ENCODE peak calls at places on chromosomes 2 and 18, in seven cellular contexts. S is stomach, V is cardiac muscle cell, A is fibroblast of lung, J is endothelial cell of umbilical vein, F is spleen, H is uterus. O is an unnamed sample. For H3K4me1, the result is how much of the 10 kb centered on the place peaks cover.

GRCh38 chr2:46355756-46356155 is 58.5 kb downstream of the EPAS1 start:
- DNase-seq in S (no peak), V (no peak), A (no peak), J (no peak), F (no peak), H (no peak), O (no peak)

GRCh38 chr18:11405804-11406203 is 203.6 kb upstream of the SLC35G4 start:
- DNase-seq in S (no peak), V (no peak), A (no peak), J (no peak), F (no peak), H (no peak), O (no peak)

GRCh38 chr18:22556271-22556990 is 138.7 kb upstream of the CTAGE1 start:
- DNase-seq in S (peak), V (no peak), A (peak), J (peak), F (no peak), H (peak), O (no peak)

GRCh38 chr2:180907731-180908130 is 72.7 kb upstream of the UBE2E3 start:
- DNase-seq in S (no peak), V (no peak), A (peak), J (no peak), F (no peak), H (no peak), O (no peak)

GRCh38 chr2:217835931-217836881 is 166.6 kb downstream of the TNS1 start:
- DNase-seq in S (no peak), V (no peak), A (peak), J (no peak), F (no peak), H (peak), O (no peak)

GRCh38 chr2:128008089-128008672 is 19.7 kb downstream of the SAP130 start:
- DNase-seq in S (no peak), V (no peak), A (no peak), J (no peak), F (no peak), H (no peak), O (no peak)

GRCh38 chr2:439540-440465 is 151.9 kb upstream of the ALKAL2 start:
- DNase-seq in S (no peak), V (no peak), A (no peak), J (no peak), F (no peak), H (peak), O (no peak)

GRCh38 chr2:62456721-62457539 is 49.1 kb downstream of the TMEM17 start:
- DNase-seq in S (peak), V (peak), A (peak), J (peak), F (peak), H (peak), O (peak)

GRCh38 chr2:144774786-144775185 is 254.9 kb upstream of the ZEB2 start:
- DNase-seq in S (no peak), V (no peak), A (no peak), J (peak), F (no peak), H (no peak), O (no peak)

GRCh38 chr2:75560022-75560767 is 544 bp downstream of the EVA1A start:
- DNase-seq in S (no peak), V (peak), A (peak), J (peak), F (no peak), H (peak), O (no peak)

GRCh38 chr2:212548459-212548815 is 9.8 kb upstream of the ERBB4 start:
- DNase-seq in S (no peak), V (peak), A (peak), J (peak), F (no peak), H (no peak), O (peak)

GRCh38 chr18:10872297-10872696 is 277.1 kb downstream of the PIEZO2 start:
- DNase-seq in S (no peak), V (no peak), A (no peak), J (no peak), F (no peak), H (no peak), O (no peak)

GRCh38 chr2:185608799-185609198 is 129.8 kb upstream of the FSIP2 start:
- DNase-seq in S (no peak), V (no peak), A (peak), J (peak), F (no peak), H (no peak), O (peak)

GRCh38 chr2:191845248-191845715 is 1.6 kb downstream of the CAVIN2 start:
- DNase-seq in S (no peak), V (no peak), A (no peak), J (peak), F (peak), H (peak), O (peak)

GRCh38 chr18:31679806-31680793 is 4.3 kb downstream of the B4GALT6 start:
- DNase-seq in S (no peak), V (no peak), A (no peak), J (peak), F (no peak), H (no peak), O (no peak)

GRCh38 chr2:99066602-99067001 is 74.9 kb upstream of the C2orf15 start:
- DNase-seq in S (peak), V (peak), A (peak), J (peak), F (no peak), H (no peak), O (peak)

DNA sequence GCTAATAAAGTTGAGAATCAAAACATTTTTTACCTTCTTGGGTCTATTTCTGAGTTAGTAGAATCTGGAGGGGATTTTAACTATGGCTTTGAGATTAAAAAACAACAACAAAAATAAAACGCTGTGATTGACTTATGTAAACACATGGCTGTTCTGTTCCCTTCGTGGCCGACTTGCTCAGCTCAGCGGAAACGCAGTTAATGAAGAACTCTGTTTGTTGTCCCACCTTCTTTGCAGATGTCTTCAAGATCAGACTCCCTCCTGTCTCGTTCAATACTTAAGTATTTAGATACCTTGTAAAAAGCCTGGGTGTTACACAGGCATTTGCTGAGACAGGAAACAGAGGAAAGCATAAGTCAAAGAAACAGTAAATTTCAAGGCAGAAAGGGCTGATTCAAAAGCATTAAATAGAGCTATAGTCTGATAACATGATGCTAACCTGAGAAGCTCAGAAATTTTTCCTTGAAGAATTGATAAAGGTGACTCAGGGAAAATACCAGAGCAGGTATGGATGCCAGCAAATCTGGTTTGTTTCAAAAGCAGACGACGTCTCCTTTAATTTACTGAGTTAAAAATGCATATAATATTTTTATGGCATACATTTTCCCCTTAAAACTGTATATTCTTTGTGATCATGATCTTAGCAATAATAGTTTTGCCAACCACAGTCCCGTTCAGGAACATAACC is 21.7 kb upstream of the POLI start:
- DNase-seq in S (no peak), V (no peak), A (no peak), J (no peak), F (no peak), H (no peak), O (no peak)
- H3K4me3 ChIP-seq in S (no peak), V (no peak), A (no peak), J (no peak), F (no peak), H (no peak), O (peak)

GRCh38 chr2:218894168-218895157 is 13.8 kb downstream of the WNT10A start:
- DNase-seq in S (no peak), V (no peak), A (no peak), J (no peak), F (no peak), H (no peak), O (no peak)

GRCh38 chr2:218891275-218892135 is 10.9 kb downstream of the WNT10A start:
- DNase-seq in S (no peak), V (no peak), A (no peak), J (no peak), F (no peak), H (no peak), O (no peak)

GRCh38 chr2:218893349-218894167 is 12.9 kb downstream of the WNT10A start:
- DNase-seq in S (no peak), V (no peak), A (no peak), J (no peak), F (no peak), H (no peak), O (no peak)

GRCh38 chr2:218890369-218890768 is 9.7 kb downstream of the WNT10A start:
- DNase-seq in S (no peak), V (no peak), A (no peak), J (no peak), F (no peak), H (no peak), O (no peak)

DNA sequence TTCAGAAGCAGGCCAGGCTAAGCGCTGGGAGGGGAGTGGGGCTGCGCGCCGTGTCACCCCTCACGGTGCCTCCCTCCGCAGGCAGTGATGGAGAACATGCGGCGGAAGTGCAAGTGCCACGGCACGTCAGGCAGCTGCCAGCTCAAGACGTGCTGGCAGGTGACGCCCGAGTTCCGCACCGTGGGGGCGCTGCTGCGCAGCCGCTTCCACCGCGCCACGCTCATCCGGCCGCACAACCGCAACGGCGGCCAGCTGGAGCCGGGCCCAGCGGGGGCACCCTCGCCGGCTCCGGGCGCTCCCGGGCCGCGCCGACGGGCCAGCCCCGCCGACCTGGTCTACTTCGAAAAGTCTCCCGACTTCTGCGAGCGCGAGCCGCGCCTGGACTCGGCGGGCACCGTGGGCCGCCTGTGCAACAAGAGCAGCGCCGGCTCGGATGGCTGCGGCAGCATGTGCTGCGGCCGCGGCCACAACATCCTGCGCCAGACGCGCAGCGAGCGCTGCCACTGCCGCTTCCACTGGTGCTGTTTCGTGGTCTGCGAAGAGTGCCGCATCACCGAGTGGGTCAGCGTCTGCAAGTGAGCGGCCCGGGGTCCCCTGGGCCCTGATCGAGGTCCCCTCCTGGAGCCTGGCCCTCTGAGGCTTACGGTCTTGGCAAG is 12.2 kb downstream of the WNT10A start:
- DNase-seq in S (peak), V (peak), A (peak), J (peak), F (peak), H (peak), O (no peak)
- H3K4me1 ChIP-seq in S (under half), V (under half), A (under half), J (under half), F (half or more), H (under half), O (under half)

GRCh38 chr2:174332607-174333001 is 2.1 kb upstream of the SP9 start:
- DNase-seq in S (no peak), V (no peak), A (no peak), J (no peak), F (no peak), H (no peak), O (peak)

GRCh38 chr2:174329157-174329715 is 5.5 kb upstream of the SP9 start:
- DNase-seq in S (no peak), V (no peak), A (no peak), J (no peak), F (no peak), H (no peak), O (no peak)

GRCh38 chr2:174331731-174332606 is 2.8 kb upstream of the SP9 start:
- DNase-seq in S (no peak), V (no peak), A (no peak), J (no peak), F (no peak), H (no peak), O (peak)

GRCh38 chr2:174333017-174333501 is 1.7 kb upstream of the SP9 start:
- DNase-seq in S (no peak), V (no peak), A (no peak), J (no peak), F (no peak), H (no peak), O (no peak)

GRCh38 chr2:174330945-174331619 is 3.7 kb upstream of the SP9 start:
- DNase-seq in S (no peak), V (no peak), A (no peak), J (no peak), F (no peak), H (no peak), O (no peak)
- H3K27ac ChIP-seq in S (no peak), V (no peak), A (no peak), J (no peak), F (no peak), H (no peak), O (no peak)

GRCh38 chr2:38122344-38122743 is 46.4 kb upstream of the CYP1B1 start:
- DNase-seq in S (no peak), V (no peak), A (peak), J (no peak), F (no peak), H (no peak), O (no peak)
- H3K4me3 ChIP-seq in S (no peak), V (no peak), A (no peak), J (no peak), F (no peak), H (no peak), O (no peak)

DNA sequence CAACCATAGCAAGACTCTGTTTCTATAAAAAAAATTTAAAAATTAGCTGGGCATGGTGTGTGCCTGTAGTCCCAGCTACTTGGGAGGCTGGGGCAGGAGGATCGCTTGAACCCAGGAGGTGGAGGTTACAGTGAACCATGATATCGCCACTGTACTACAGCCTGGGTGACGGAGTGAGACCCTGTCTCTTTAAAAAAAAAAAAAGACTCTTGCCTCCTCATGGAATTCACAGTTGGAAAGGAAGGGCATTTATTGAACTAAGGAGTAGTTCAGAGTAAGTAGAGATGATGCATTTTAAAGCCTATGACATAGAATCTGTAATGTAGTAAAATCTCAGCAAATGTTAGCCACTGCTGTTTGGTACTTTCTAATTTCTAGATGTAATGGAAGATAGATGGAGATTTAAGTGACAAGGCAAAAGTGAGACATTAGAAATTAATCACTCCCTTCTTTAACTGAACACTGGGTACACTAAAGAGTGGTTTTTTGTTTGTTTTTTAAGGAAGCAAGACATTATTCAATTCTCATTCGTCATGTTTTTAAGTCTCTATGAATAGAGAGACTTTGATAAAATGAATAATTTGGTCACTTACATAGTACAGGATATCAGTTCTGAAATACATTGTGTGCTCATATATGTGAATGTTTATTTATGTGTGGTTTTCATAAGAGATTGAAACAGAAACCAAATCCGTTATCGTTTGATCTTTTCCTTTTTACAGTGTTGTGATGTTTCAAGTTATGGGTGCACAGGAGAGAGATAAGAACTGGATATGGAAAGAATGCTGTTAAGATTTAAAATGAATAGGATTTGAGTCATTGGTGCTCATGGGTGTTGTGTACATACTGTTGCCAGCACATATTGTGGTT is 186.1 kb upstream of the STON1 start:
- DNase-seq in S (no peak), V (no peak), A (peak), J (peak), F (no peak), H (no peak), O (no peak)
- H3K4me1 ChIP-seq in S (under half), V (under half), A (under half), J (under half), F (half or more), H (under half), O (under half)

DNA sequence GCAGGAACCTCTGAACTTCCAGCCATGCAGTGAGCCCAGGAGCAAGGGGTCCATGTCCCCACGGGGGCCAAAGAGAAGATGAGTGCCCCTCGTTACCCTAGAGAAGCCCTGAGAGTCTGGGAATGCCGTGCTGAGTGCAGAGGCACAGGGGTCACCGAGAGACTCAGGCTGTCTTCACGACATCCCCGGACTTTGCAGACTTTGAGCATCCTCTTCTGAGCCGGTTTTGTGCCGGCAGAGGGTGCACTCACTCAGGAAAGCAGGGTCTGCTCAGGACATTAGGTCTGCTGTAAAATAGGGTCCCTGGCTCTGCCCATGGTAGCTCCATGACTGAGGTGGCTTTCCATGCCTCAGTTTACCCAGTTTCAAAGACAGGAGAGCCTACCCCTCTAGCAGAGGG is 71.0 kb downstream of the GALNT14 start:
- DNase-seq in S (no peak), V (no peak), A (no peak), J (no peak), F (no peak), H (no peak), O (no peak)
- H3K27ac ChIP-seq in S (no peak), V (no peak), A (no peak), J (no peak), F (no peak), H (no peak), O (no peak)

GRCh38 chr2:227471924-227472264 is at the start of gene AGFG1:
- DNase-seq in S (peak), V (peak), A (peak), J (peak), F (peak), H (peak), O (peak)
- H3K4me3 ChIP-seq in S (peak), V (peak), A (peak), J (peak), F (peak), H (peak), O (peak)

DNA sequence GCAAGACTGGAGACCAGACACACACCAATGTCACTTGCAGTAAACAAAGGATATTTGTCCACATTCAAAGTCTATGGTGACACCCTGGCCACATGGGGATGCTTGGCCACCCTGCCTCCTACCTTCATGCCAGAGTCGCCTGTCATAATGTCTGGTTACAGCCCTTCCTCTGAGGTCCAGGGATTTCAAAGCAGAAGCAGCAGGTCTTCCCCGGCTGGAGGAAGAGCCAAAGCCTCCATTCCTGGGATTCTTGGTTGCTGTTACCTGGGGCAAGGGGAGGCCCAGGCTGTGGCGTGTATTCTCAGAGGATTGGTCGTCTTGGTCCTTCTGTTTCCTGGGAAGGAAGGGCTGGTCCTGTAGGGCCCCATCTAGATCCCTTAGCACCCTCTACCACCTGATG is 2.3 kb upstream of the ALPP start:
- DNase-seq in S (no peak), V (no peak), A (no peak), J (no peak), F (no peak), H (no peak), O (no peak)
- H3K4me1 ChIP-seq in S (under half), V (under half), A (under half), J (under half), F (under half), H (under half), O (under half)

DNA sequence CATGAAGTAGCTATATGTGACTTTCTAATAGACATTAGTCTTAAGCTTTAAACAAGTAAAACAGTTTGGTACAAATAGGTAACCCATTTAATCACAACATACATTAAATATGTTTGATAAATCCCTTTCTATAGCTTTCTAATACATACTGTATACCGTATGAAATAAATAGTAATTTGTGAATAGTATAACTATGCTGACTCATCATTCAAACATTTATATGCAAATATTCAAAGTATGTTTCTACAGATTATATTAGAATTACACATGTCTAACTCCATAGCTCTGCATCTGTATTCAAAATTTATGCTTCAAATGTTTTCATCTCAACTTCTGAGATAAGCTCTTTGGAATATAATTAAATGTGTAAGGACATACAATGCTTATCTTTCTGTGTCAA is 142.7 kb upstream of the ZNF804A start:
- DNase-seq in S (no peak), V (no peak), A (no peak), J (no peak), F (no peak), H (no peak), O (no peak)
- H3K27ac ChIP-seq in S (no peak), V (no peak), A (no peak), J (no peak), F (no peak), H (no peak), O (no peak)

O was measured in SJCRH30.